ENCODE peak calls at places on chromosomes 6 and 20, in eight cellular contexts. One of them, this sample, is unnamed.

GRCh38 chr20:16293590-16293989 is 279.7 kb downstream of the KIF16B start:
- DNase-seq in vagina: no peak
- DNase-seq in WTC11: no peak
- DNase-seq in lung: no peak
- DNase-seq in activated B cell treated with CpG ODN at 0.5 μM for 24 hours: no peak
- DNase-seq in spleen: no peak
- DNase-seq in left ventricle myocardium inferior: no peak
- DNase-seq in WERI-Rb-1: no peak
- DNase-seq in this sample: no peak

GRCh38 chr6:25659633-25660368 is 7.8 kb downstream of the SCGN start:
- DNase-seq in vagina: no peak
- DNase-seq in WTC11: no peak
- DNase-seq in lung: no peak
- DNase-seq in activated B cell treated with CpG ODN at 0.5 μM for 24 hours: no peak
- DNase-seq in spleen: no peak
- DNase-seq in left ventricle myocardium inferior: no peak
- DNase-seq in WERI-Rb-1: no peak
- DNase-seq in this sample: no peak

GRCh38 chr20:23231561-23232218 is 118.9 kb upstream of the NXT1 start:
- DNase-seq in vagina: peak; percentile 74
- DNase-seq in WTC11: no peak
- DNase-seq in lung: no peak
- DNase-seq in activated B cell treated with CpG ODN at 0.5 μM for 24 hours: no peak
- DNase-seq in spleen: no peak
- DNase-seq in left ventricle myocardium inferior: no peak
- DNase-seq in WERI-Rb-1: no peak
- DNase-seq in this sample: no peak

GRCh38 chr6:30556964-30557682 is at the start of gene PRR3:
- DNase-seq in vagina: no peak
- DNase-seq in WTC11: peak; percentile 89
- DNase-seq in lung: peak; percentile 85
- DNase-seq in activated B cell treated with CpG ODN at 0.5 μM for 24 hours: peak; percentile 68
- DNase-seq in spleen: peak; percentile 93
- DNase-seq in left ventricle myocardium inferior: peak; percentile 77
- DNase-seq in WERI-Rb-1: peak; percentile 97
- DNase-seq in this sample: peak; percentile 83

GRCh38 chr20:45407067-45407745 is 883 bp upstream of the DBNDD2 start:
- DNase-seq in vagina: no peak
- DNase-seq in WTC11: no peak
- DNase-seq in lung: no peak
- DNase-seq in activated B cell treated with CpG ODN at 0.5 μM for 24 hours: no peak
- DNase-seq in spleen: no peak
- DNase-seq in left ventricle myocardium inferior: peak; percentile 65
- DNase-seq in WERI-Rb-1: peak; percentile 43
- DNase-seq in this sample: peak; percentile 27

GRCh38 chr20:41373851-41374567 is 7.4 kb upstream of the EMILIN3 start:
- DNase-seq in vagina: no peak
- DNase-seq in WTC11: no peak
- DNase-seq in lung: no peak
- DNase-seq in activated B cell treated with CpG ODN at 0.5 μM for 24 hours: no peak
- DNase-seq in spleen: no peak
- DNase-seq in left ventricle myocardium inferior: no peak
- DNase-seq in WERI-Rb-1: no peak
- DNase-seq in this sample: no peak

GRCh38 chr20:8616792-8617191 is 452.1 kb upstream of the PLCB4 start:
- DNase-seq in vagina: no peak
- DNase-seq in WTC11: no peak
- DNase-seq in lung: no peak
- DNase-seq in activated B cell treated with CpG ODN at 0.5 μM for 24 hours: no peak
- DNase-seq in spleen: no peak
- DNase-seq in left ventricle myocardium inferior: no peak
- DNase-seq in WERI-Rb-1: no peak
- DNase-seq in this sample: no peak

GRCh38 chr6:146851837-146852236 is 253.1 kb downstream of the ADGB start:
- DNase-seq in vagina: no peak
- DNase-seq in WTC11: no peak
- DNase-seq in lung: no peak
- DNase-seq in activated B cell treated with CpG ODN at 0.5 μM for 24 hours: no peak
- DNase-seq in spleen: no peak
- DNase-seq in left ventricle myocardium inferior: no peak
- DNase-seq in WERI-Rb-1: no peak
- DNase-seq in this sample: no peak

GRCh38 chr20:50369225-50370035 is 140.8 kb upstream of the PTPN1 start:
- DNase-seq in vagina: no peak
- DNase-seq in WTC11: no peak
- DNase-seq in lung: peak; percentile 83
- DNase-seq in activated B cell treated with CpG ODN at 0.5 μM for 24 hours: no peak
- DNase-seq in spleen: no peak
- DNase-seq in left ventricle myocardium inferior: no peak
- DNase-seq in WERI-Rb-1: no peak
- DNase-seq in this sample: no peak

GRCh38 chr6:13992417-13993055 is 67.8 kb downstream of the RNF182 start:
- DNase-seq in vagina: no peak
- DNase-seq in WTC11: no peak
- DNase-seq in lung: no peak
- DNase-seq in activated B cell treated with CpG ODN at 0.5 μM for 24 hours: no peak
- DNase-seq in spleen: no peak
- DNase-seq in left ventricle myocardium inferior: no peak
- DNase-seq in WERI-Rb-1: no peak
- DNase-seq in this sample: no peak

GRCh38 chr6:39361657-39362486 is 39.4 kb upstream of the KCNK16 start:
- DNase-seq in vagina: no peak
- DNase-seq in WTC11: peak; percentile 83
- DNase-seq in lung: peak; percentile 63
- DNase-seq in activated B cell treated with CpG ODN at 0.5 μM for 24 hours: peak; percentile 33
- DNase-seq in spleen: peak; percentile 84
- DNase-seq in left ventricle myocardium inferior: peak; percentile 49
- DNase-seq in WERI-Rb-1: peak; percentile 90
- DNase-seq in this sample: peak; percentile 86

GRCh38 chr6:84516151-84516550 is 248.2 kb downstream of the TBX18 start:
- DNase-seq in vagina: no peak
- DNase-seq in WTC11: no peak
- DNase-seq in lung: no peak
- DNase-seq in activated B cell treated with CpG ODN at 0.5 μM for 24 hours: no peak
- DNase-seq in spleen: no peak
- DNase-seq in left ventricle myocardium inferior: no peak
- DNase-seq in WERI-Rb-1: no peak
- DNase-seq in this sample: no peak

GRCh38 chr20:12956303-12956702 is 52.5 kb upstream of the SPTLC3 start:
- DNase-seq in vagina: no peak
- DNase-seq in WTC11: no peak
- DNase-seq in lung: no peak
- DNase-seq in activated B cell treated with CpG ODN at 0.5 μM for 24 hours: no peak
- DNase-seq in spleen: no peak
- DNase-seq in left ventricle myocardium inferior: no peak
- DNase-seq in WERI-Rb-1: no peak
- DNase-seq in this sample: no peak

GRCh38 chr6:156807795-156808194 is 30.6 kb downstream of the ARID1B start:
- DNase-seq in vagina: no peak
- DNase-seq in WTC11: no peak
- DNase-seq in lung: no peak
- DNase-seq in activated B cell treated with CpG ODN at 0.5 μM for 24 hours: no peak
- DNase-seq in spleen: no peak
- DNase-seq in left ventricle myocardium inferior: no peak
- DNase-seq in WERI-Rb-1: no peak
- DNase-seq in this sample: no peak

GRCh38 chr20:20391766-20392165 is 23.9 kb downstream of the INSM1 start:
- DNase-seq in vagina: no peak
- DNase-seq in WTC11: no peak
- DNase-seq in lung: no peak
- DNase-seq in activated B cell treated with CpG ODN at 0.5 μM for 24 hours: no peak
- DNase-seq in spleen: no peak
- DNase-seq in left ventricle myocardium inferior: no peak
- DNase-seq in WERI-Rb-1: peak; percentile 19
- DNase-seq in this sample: no peak

GRCh38 chr20:50363027-50363426 is 147.2 kb upstream of the PTPN1 start:
- DNase-seq in vagina: no peak
- DNase-seq in WTC11: no peak
- DNase-seq in lung: no peak
- DNase-seq in activated B cell treated with CpG ODN at 0.5 μM for 24 hours: no peak
- DNase-seq in spleen: no peak
- DNase-seq in left ventricle myocardium inferior: no peak
- DNase-seq in WERI-Rb-1: no peak
- DNase-seq in this sample: no peak

GRCh38 chr6:89215391-89215790 is 1.8 kb downstream of the GABRR1 start:
- DNase-seq in vagina: no peak
- DNase-seq in WTC11: no peak
- DNase-seq in lung: no peak
- DNase-seq in activated B cell treated with CpG ODN at 0.5 μM for 24 hours: no peak
- DNase-seq in spleen: no peak
- DNase-seq in left ventricle myocardium inferior: no peak
- DNase-seq in WERI-Rb-1: no peak
- DNase-seq in this sample: no peak

GRCh38 chr6:13597073-13597472 is 18.1 kb upstream of the NOL7 start:
- DNase-seq in vagina: no peak
- DNase-seq in WTC11: no peak
- DNase-seq in lung: no peak
- DNase-seq in activated B cell treated with CpG ODN at 0.5 μM for 24 hours: no peak
- DNase-seq in spleen: no peak
- DNase-seq in left ventricle myocardium inferior: no peak
- DNase-seq in WERI-Rb-1: no peak
- DNase-seq in this sample: no peak

GRCh38 chr6:31631209-31631608 is 10.7 kb downstream of the PRRC2A start:
- DNase-seq in vagina: no peak
- DNase-seq in WTC11: no peak
- DNase-seq in lung: no peak
- DNase-seq in activated B cell treated with CpG ODN at 0.5 μM for 24 hours: no peak
- DNase-seq in spleen: no peak
- DNase-seq in left ventricle myocardium inferior: no peak
- DNase-seq in WERI-Rb-1: no peak
- DNase-seq in this sample: no peak

GRCh38 chr6:31630177-31630934 is 9.8 kb downstream of the PRRC2A start:
- DNase-seq in vagina: no peak
- DNase-seq in WTC11: no peak
- DNase-seq in lung: no peak
- DNase-seq in activated B cell treated with CpG ODN at 0.5 μM for 24 hours: no peak
- DNase-seq in spleen: no peak
- DNase-seq in left ventricle myocardium inferior: no peak
- DNase-seq in WERI-Rb-1: no peak
- DNase-seq in this sample: no peak

GRCh38 chr6:31629014-31629413 is 8.5 kb downstream of the PRRC2A start:
- DNase-seq in vagina: no peak
- DNase-seq in WTC11: no peak
- DNase-seq in lung: no peak
- DNase-seq in activated B cell treated with CpG ODN at 0.5 μM for 24 hours: no peak
- DNase-seq in spleen: no peak
- DNase-seq in left ventricle myocardium inferior: no peak
- DNase-seq in WERI-Rb-1: no peak
- DNase-seq in this sample: no peak

GRCh38 chr6:31626952-31627351 is 6.4 kb downstream of the PRRC2A start:
- DNase-seq in vagina: no peak
- DNase-seq in WTC11: no peak
- DNase-seq in lung: no peak
- DNase-seq in activated B cell treated with CpG ODN at 0.5 μM for 24 hours: no peak
- DNase-seq in spleen: no peak
- DNase-seq in left ventricle myocardium inferior: no peak
- DNase-seq in WERI-Rb-1: no peak
- DNase-seq in this sample: no peak

DNA sequence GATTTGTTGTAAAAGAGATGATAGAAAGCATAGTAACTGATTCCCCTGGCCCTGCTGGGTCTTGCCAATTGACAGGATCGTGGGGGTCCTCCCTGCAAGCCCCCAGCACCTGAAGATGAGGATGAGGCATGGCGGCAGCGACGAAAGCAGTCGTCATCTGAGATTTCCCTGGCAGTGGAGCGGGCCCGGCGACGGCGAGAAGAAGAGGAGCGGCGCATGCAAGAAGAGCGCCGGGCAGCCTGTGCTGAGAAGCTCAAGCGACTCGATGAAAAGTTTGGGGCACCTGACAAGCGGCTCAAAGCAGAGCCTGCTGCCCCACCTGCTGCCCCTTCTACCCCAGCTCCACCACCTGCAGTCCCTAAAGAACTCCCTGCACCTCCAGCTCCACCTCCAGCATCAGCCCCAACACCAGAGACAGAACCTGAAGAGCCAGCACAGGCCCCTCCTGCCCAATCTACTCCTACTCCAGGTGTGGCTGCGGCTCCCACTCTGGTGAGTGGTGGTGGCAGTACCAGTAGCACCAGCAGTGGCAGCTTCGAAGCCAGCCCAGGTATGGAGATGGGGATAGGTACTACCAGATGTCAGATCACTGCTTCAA is 7.3 kb downstream of the PRRC2A start:
- DNase-seq in vagina: no peak
- DNase-seq in WTC11: no peak
- DNase-seq in lung: no peak
- DNase-seq in activated B cell treated with CpG ODN at 0.5 μM for 24 hours: no peak
- DNase-seq in spleen: no peak
- DNase-seq in left ventricle myocardium inferior: no peak
- DNase-seq in WERI-Rb-1: no peak
- DNase-seq in this sample: no peak
- TF ChIP-seq CTCF in vagina: no peak
- TF ChIP-seq CTCF in WTC11: no peak
- TF ChIP-seq CTCF in lung: no peak
- TF ChIP-seq CTCF in activated B cell treated with CpG ODN at 0.5 μM for 24 hours: no peak
- TF ChIP-seq CTCF in spleen: no peak
- TF ChIP-seq CTCF in left ventricle myocardium inferior: no peak
- TF ChIP-seq CTCF in WERI-Rb-1: no peak
- TF ChIP-seq CTCF in this sample: no peak

DNA sequence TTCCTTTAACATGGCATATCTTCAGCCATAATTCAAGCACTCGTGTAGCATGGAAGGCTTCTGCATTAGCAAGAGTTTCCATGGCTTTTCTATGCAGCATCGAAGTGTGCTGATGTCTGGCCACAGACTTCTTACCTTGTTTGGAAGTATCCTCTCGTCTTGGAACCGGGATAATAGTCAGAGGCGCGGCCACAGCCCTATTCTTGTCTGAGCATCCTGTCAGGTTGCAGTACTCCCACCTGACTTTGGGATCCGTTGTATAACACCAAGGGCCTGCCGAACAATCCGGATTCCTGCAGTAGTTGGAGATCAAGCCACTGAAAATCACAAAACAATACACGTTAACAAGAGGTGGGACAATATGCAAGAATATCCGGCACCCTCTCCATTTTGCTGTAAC is 138.9 kb downstream of the SLC22A3 start:
- DNase-seq in vagina: no peak
- DNase-seq in WTC11: no peak
- DNase-seq in lung: no peak
- DNase-seq in activated B cell treated with CpG ODN at 0.5 μM for 24 hours: no peak
- DNase-seq in spleen: no peak
- DNase-seq in left ventricle myocardium inferior: no peak
- DNase-seq in WERI-Rb-1: no peak
- DNase-seq in this sample: no peak
- TF ChIP-seq CTCF in vagina: no peak
- TF ChIP-seq CTCF in WTC11: no peak
- TF ChIP-seq CTCF in lung: no peak
- TF ChIP-seq CTCF in activated B cell treated with CpG ODN at 0.5 μM for 24 hours: no peak
- TF ChIP-seq CTCF in spleen: no peak
- TF ChIP-seq CTCF in left ventricle myocardium inferior: no peak
- TF ChIP-seq CTCF in WERI-Rb-1: no peak
- TF ChIP-seq CTCF in this sample: no peak

GRCh38 chr6:15327271-15327670 is 81.4 kb downstream of the JARID2 start:
- DNase-seq in vagina: no peak
- DNase-seq in WTC11: no peak
- DNase-seq in lung: peak; percentile 41
- DNase-seq in activated B cell treated with CpG ODN at 0.5 μM for 24 hours: no peak
- DNase-seq in spleen: no peak
- DNase-seq in left ventricle myocardium inferior: no peak
- DNase-seq in WERI-Rb-1: peak; percentile 62
- DNase-seq in this sample: peak; percentile 49
- TF ChIP-seq CTCF in vagina: no peak
- TF ChIP-seq CTCF in WTC11: no peak
- TF ChIP-seq CTCF in lung: no peak
- TF ChIP-seq CTCF in activated B cell treated with CpG ODN at 0.5 μM for 24 hours: no peak
- TF ChIP-seq CTCF in spleen: no peak
- TF ChIP-seq CTCF in left ventricle myocardium inferior: peak; percentile 17
- TF ChIP-seq CTCF in WERI-Rb-1: peak; percentile 39
- TF ChIP-seq CTCF in this sample: peak; percentile 23

GRCh38 chr6:166241974-166242373 is 66.2 kb downstream of the PRR18 start:
- DNase-seq in vagina: no peak
- DNase-seq in WTC11: no peak
- DNase-seq in lung: no peak
- DNase-seq in activated B cell treated with CpG ODN at 0.5 μM for 24 hours: no peak
- DNase-seq in spleen: no peak
- DNase-seq in left ventricle myocardium inferior: no peak
- DNase-seq in WERI-Rb-1: no peak
- DNase-seq in this sample: no peak
- TF ChIP-seq CTCF in vagina: no peak
- TF ChIP-seq CTCF in WTC11: no peak
- TF ChIP-seq CTCF in lung: no peak
- TF ChIP-seq CTCF in activated B cell treated with CpG ODN at 0.5 μM for 24 hours: no peak
- TF ChIP-seq CTCF in spleen: no peak
- TF ChIP-seq CTCF in left ventricle myocardium inferior: no peak
- TF ChIP-seq CTCF in WERI-Rb-1: no peak
- TF ChIP-seq CTCF in this sample: no peak